ENCODE peak calls at places on chromosome 10, in four cellular contexts. One of them, this sample, is unnamed.

GRCh38 chr10:6134099-6134880 is 45.5 kb downstream of the RBM17 start:
- DNase-seq in PC-3: no peak
- DNase-seq in GM23338: no peak
- DNase-seq in neural progenitor cell: no peak
- DNase-seq in this sample: no peak

GRCh38 chr10:21078410-21079329 is 181.6 kb upstream of the NEBL start:
- DNase-seq in PC-3: peak
- DNase-seq in GM23338: peak
- DNase-seq in neural progenitor cell: peak
- DNase-seq in this sample: peak

GRCh38 chr10:133008736-133009135 is 66.4 kb upstream of the CFAP46 start:
- DNase-seq in PC-3: no peak
- DNase-seq in GM23338: no peak
- DNase-seq in neural progenitor cell: no peak
- DNase-seq in this sample: no peak

GRCh38 chr10:49643296-49644034 is 29.6 kb downstream of the CHAT start:
- DNase-seq in PC-3: no peak
- DNase-seq in GM23338: no peak
- DNase-seq in neural progenitor cell: no peak
- DNase-seq in this sample: no peak

GRCh38 chr10:102220612-102221011 is 5.5 kb upstream of the ELOVL3 start:
- DNase-seq in PC-3: no peak
- DNase-seq in GM23338: no peak
- DNase-seq in neural progenitor cell: no peak
- DNase-seq in this sample: no peak

GRCh38 chr10:34403512-34403911 is 411.6 kb downstream of the PARD3 start:
- DNase-seq in PC-3: no peak
- DNase-seq in GM23338: no peak
- DNase-seq in neural progenitor cell: no peak
- DNase-seq in this sample: no peak

GRCh38 chr10:6052247-6053221 is 9.6 kb downstream of the IL2RA start:
- DNase-seq in PC-3: peak
- DNase-seq in GM23338: no peak
- DNase-seq in neural progenitor cell: no peak
- DNase-seq in this sample: no peak

GRCh38 chr10:86821600-86821999 is 65.2 kb downstream of the BMPR1A start:
- DNase-seq in PC-3: no peak
- DNase-seq in GM23338: no peak
- DNase-seq in neural progenitor cell: no peak
- DNase-seq in this sample: no peak

GRCh38 chr10:121152935-121153334 is 301.8 kb downstream of the WDR11 start:
- DNase-seq in PC-3: no peak
- DNase-seq in GM23338: no peak
- DNase-seq in neural progenitor cell: no peak
- DNase-seq in this sample: no peak

GRCh38 chr10:43816351-43817321 is 168.0 kb upstream of the ZNF32 start:
- DNase-seq in PC-3: peak
- DNase-seq in GM23338: no peak
- DNase-seq in neural progenitor cell: no peak
- DNase-seq in this sample: peak

GRCh38 chr10:60312818-60313588 is 76.7 kb downstream of the ANK3 start:
- DNase-seq in PC-3: peak
- DNase-seq in GM23338: no peak
- DNase-seq in neural progenitor cell: no peak
- DNase-seq in this sample: no peak

GRCh38 chr10:17882557-17882956 is 69.2 kb upstream of the SLC39A12 start:
- DNase-seq in PC-3: no peak
- DNase-seq in GM23338: no peak
- DNase-seq in neural progenitor cell: no peak
- DNase-seq in this sample: no peak

GRCh38 chr10:33349273-33349672 is 14.8 kb upstream of the NRP1 start:
- DNase-seq in PC-3: no peak
- DNase-seq in GM23338: no peak
- DNase-seq in neural progenitor cell: no peak
- DNase-seq in this sample: no peak

GRCh38 chr10:87750001-87750651 is 67.9 kb downstream of the ATAD1 start:
- DNase-seq in PC-3: no peak
- DNase-seq in GM23338: no peak
- DNase-seq in neural progenitor cell: peak
- DNase-seq in this sample: no peak

GRCh38 chr10:103749779-103750178 is 105.6 kb downstream of the SH3PXD2A start:
- DNase-seq in PC-3: no peak
- DNase-seq in GM23338: no peak
- DNase-seq in neural progenitor cell: no peak
- DNase-seq in this sample: no peak

GRCh38 chr10:103750836-103751235 is 104.5 kb downstream of the SH3PXD2A start:
- DNase-seq in PC-3: no peak
- DNase-seq in GM23338: no peak
- DNase-seq in neural progenitor cell: no peak
- DNase-seq in this sample: no peak

GRCh38 chr10:103748020-103748419 is 107.4 kb downstream of the SH3PXD2A start:
- DNase-seq in PC-3: peak
- DNase-seq in GM23338: no peak
- DNase-seq in neural progenitor cell: no peak
- DNase-seq in this sample: no peak

GRCh38 chr10:103752680-103753248 is 102.6 kb downstream of the SH3PXD2A start:
- DNase-seq in PC-3: peak
- DNase-seq in GM23338: peak
- DNase-seq in neural progenitor cell: peak
- DNase-seq in this sample: no peak

DNA sequence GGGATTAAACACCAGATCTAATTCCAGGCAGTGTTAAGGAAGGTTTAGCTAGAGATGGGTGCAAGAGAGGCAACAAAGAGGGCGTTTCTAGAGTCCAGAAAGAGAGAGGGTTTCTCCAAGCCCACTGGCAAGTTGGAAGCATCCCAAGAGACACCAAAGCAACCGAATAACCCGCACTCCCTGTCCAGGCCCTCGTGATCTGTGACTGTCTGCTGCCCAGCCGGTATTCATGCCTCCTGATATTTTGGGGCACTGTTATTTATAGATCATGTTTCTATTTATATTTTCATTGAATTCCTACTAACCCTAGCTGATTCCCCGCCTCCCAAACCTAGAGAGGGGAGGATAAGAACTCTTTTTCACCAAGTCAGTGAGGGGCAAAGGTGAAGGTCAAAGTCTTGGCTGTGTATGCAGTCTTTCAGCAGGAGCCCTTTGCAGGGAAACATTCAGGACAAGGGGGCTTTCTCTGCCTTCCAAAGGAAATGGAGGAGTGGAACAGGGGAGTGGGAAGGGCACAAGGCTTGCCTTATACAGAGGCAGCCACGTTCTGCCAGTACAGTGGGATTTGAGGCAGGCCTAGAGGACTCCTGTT is 103.6 kb downstream of the SH3PXD2A start:
- DNase-seq in PC-3: no peak
- DNase-seq in GM23338: no peak
- DNase-seq in neural progenitor cell: no peak
- DNase-seq in this sample: no peak
- TF ChIP-seq EZH2 in PC-3: no peak
- TF ChIP-seq EZH2 in GM23338: no peak
- TF ChIP-seq EZH2 in neural progenitor cell: no peak
- TF ChIP-seq EZH2 in this sample: no peak

DNA sequence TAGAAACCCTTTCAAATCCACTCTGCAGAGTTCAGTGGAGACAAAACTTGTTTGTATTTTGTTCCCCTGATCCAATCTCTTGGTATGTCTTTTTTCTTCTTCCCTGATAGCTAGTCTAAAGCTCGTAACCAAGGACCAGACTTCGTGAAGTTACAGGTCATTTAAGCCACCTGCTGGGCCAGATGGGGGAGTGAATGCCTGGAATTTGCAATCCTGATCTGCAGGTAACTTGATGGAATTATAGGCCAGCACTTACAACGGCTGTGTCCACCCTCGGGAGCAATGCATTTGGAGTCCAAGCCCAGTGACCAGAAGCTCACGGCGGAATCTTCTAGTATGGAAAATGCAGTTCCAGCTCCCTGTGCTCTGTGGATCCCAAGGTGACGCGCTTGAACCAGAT is 566.9 kb downstream of the TCERG1L start:
- DNase-seq in PC-3: no peak
- DNase-seq in GM23338: peak
- DNase-seq in neural progenitor cell: peak
- DNase-seq in this sample: no peak
- H3K4me2 ChIP-seq in PC-3: no peak
- H3K4me2 ChIP-seq in GM23338: no peak
- H3K4me2 ChIP-seq in neural progenitor cell: peak
- H3K4me2 ChIP-seq in this sample: no peak

GRCh38 chr10:12081879-12082560 is 13.3 kb downstream of the DHTKD1 start:
- DNase-seq in PC-3: peak
- DNase-seq in GM23338: no peak
- DNase-seq in neural progenitor cell: no peak
- DNase-seq in this sample: no peak
- TF ChIP-seq EZH2 in PC-3: no peak
- TF ChIP-seq EZH2 in GM23338: no peak
- TF ChIP-seq EZH2 in neural progenitor cell: no peak
- TF ChIP-seq EZH2 in this sample: no peak

GRCh38 chr10:45429790-45430189 is 55.8 kb downstream of the ALOX5 start:
- DNase-seq in PC-3: no peak
- DNase-seq in GM23338: no peak
- DNase-seq in neural progenitor cell: no peak
- DNase-seq in this sample: no peak
- H3K4me2 ChIP-seq in PC-3: no peak
- H3K4me2 ChIP-seq in GM23338: no peak
- H3K4me2 ChIP-seq in neural progenitor cell: no peak
- H3K4me2 ChIP-seq in this sample: no peak